ENCODE peak calls at places on chromosome 6, in seven cellular contexts. One of them, this sample, is unnamed.

GRCh38 chr6:129920103-129920798 is 59.1 kb upstream of the TMEM244 start:
- DNase-seq in AG04450: no peak
- DNase-seq in right cardiac atrium: no peak
- DNase-seq in mammary epithelial cell: no peak
- DNase-seq in CD4-positive, alpha-beta memory T cell: no peak
- DNase-seq in heart right ventricle: no peak
- DNase-seq in OCI-LY7: no peak
- DNase-seq in this sample: no peak

GRCh38 chr6:91278416-91278815 is 691.5 kb upstream of the MAP3K7 start:
- DNase-seq in AG04450: no peak
- DNase-seq in right cardiac atrium: no peak
- DNase-seq in mammary epithelial cell: no peak
- DNase-seq in CD4-positive, alpha-beta memory T cell: no peak
- DNase-seq in heart right ventricle: no peak
- DNase-seq in OCI-LY7: no peak
- DNase-seq in this sample: no peak

GRCh38 chr6:68777956-68778355 is 142.9 kb downstream of the ADGRB3 start:
- DNase-seq in AG04450: no peak
- DNase-seq in right cardiac atrium: no peak
- DNase-seq in mammary epithelial cell: no peak
- DNase-seq in CD4-positive, alpha-beta memory T cell: no peak
- DNase-seq in heart right ventricle: no peak
- DNase-seq in OCI-LY7: no peak
- DNase-seq in this sample: no peak

GRCh38 chr6:99545442-99545841 is 23.0 kb downstream of the CCNC start:
- DNase-seq in AG04450: no peak
- DNase-seq in right cardiac atrium: no peak
- DNase-seq in mammary epithelial cell: no peak
- DNase-seq in CD4-positive, alpha-beta memory T cell: no peak
- DNase-seq in heart right ventricle: no peak
- DNase-seq in OCI-LY7: no peak
- DNase-seq in this sample: no peak

GRCh38 chr6:111716325-111716724 is 110.6 kb upstream of the TRAF3IP2 start:
- DNase-seq in AG04450: no peak
- DNase-seq in right cardiac atrium: no peak
- DNase-seq in mammary epithelial cell: no peak
- DNase-seq in CD4-positive, alpha-beta memory T cell: no peak
- DNase-seq in heart right ventricle: no peak
- DNase-seq in OCI-LY7: no peak
- DNase-seq in this sample: no peak

GRCh38 chr6:139334791-139335446 is 39.5 kb downstream of the CITED2 start:
- DNase-seq in AG04450: peak; percentile 71
- DNase-seq in right cardiac atrium: no peak
- DNase-seq in mammary epithelial cell: peak; percentile 87
- DNase-seq in CD4-positive, alpha-beta memory T cell: no peak
- DNase-seq in heart right ventricle: no peak
- DNase-seq in OCI-LY7: no peak
- DNase-seq in this sample: no peak

GRCh38 chr6:117906905-117907599 is at the start of gene SLC35F1:
- DNase-seq in AG04450: no peak
- DNase-seq in right cardiac atrium: peak; percentile 73
- DNase-seq in mammary epithelial cell: peak; percentile 25
- DNase-seq in CD4-positive, alpha-beta memory T cell: peak; percentile 9
- DNase-seq in heart right ventricle: peak; percentile 19
- DNase-seq in OCI-LY7: no peak
- DNase-seq in this sample: no peak

GRCh38 chr6:20292905-20293304 is 80.6 kb upstream of the MBOAT1 start:
- DNase-seq in AG04450: no peak
- DNase-seq in right cardiac atrium: no peak
- DNase-seq in mammary epithelial cell: no peak
- DNase-seq in CD4-positive, alpha-beta memory T cell: no peak
- DNase-seq in heart right ventricle: no peak
- DNase-seq in OCI-LY7: no peak
- DNase-seq in this sample: no peak

GRCh38 chr6:41687501-41688175 is 47.8 kb downstream of the TFEB start:
- DNase-seq in AG04450: no peak
- DNase-seq in right cardiac atrium: no peak
- DNase-seq in mammary epithelial cell: no peak
- DNase-seq in CD4-positive, alpha-beta memory T cell: no peak
- DNase-seq in heart right ventricle: no peak
- DNase-seq in OCI-LY7: no peak
- DNase-seq in this sample: no peak

GRCh38 chr6:158818580-158819212 is 472 bp downstream of the EZR start:
- DNase-seq in AG04450: no peak
- DNase-seq in right cardiac atrium: peak; percentile 87
- DNase-seq in mammary epithelial cell: peak; percentile 63
- DNase-seq in CD4-positive, alpha-beta memory T cell: peak; percentile 74
- DNase-seq in heart right ventricle: peak; percentile 66
- DNase-seq in OCI-LY7: peak; percentile 80
- DNase-seq in this sample: no peak

GRCh38 chr6:30260036-30260504 is 46.9 kb upstream of the TRIM26 start:
- DNase-seq in AG04450: no peak
- DNase-seq in right cardiac atrium: peak; percentile 60
- DNase-seq in mammary epithelial cell: no peak
- DNase-seq in CD4-positive, alpha-beta memory T cell: peak; percentile 18
- DNase-seq in heart right ventricle: peak; percentile 13
- DNase-seq in OCI-LY7: no peak
- DNase-seq in this sample: no peak

GRCh38 chr6:30044630-30045029 is 16.4 kb upstream of the POLR1H start:
- DNase-seq in AG04450: no peak
- DNase-seq in right cardiac atrium: no peak
- DNase-seq in mammary epithelial cell: peak; percentile 40
- DNase-seq in CD4-positive, alpha-beta memory T cell: no peak
- DNase-seq in heart right ventricle: no peak
- DNase-seq in OCI-LY7: no peak
- DNase-seq in this sample: no peak

GRCh38 chr6:27684264-27685211 is 211.6 kb upstream of the ZNF184 start:
- DNase-seq in AG04450: no peak
- DNase-seq in right cardiac atrium: no peak
- DNase-seq in mammary epithelial cell: peak; percentile 92
- DNase-seq in CD4-positive, alpha-beta memory T cell: peak; percentile 48
- DNase-seq in heart right ventricle: no peak
- DNase-seq in OCI-LY7: peak; percentile 28
- DNase-seq in this sample: no peak

GRCh38 chr6:13453771-13454251 is 33.6 kb downstream of the GFOD1 start:
- DNase-seq in AG04450: no peak
- DNase-seq in right cardiac atrium: no peak
- DNase-seq in mammary epithelial cell: peak; percentile 89
- DNase-seq in CD4-positive, alpha-beta memory T cell: no peak
- DNase-seq in heart right ventricle: no peak
- DNase-seq in OCI-LY7: no peak
- DNase-seq in this sample: no peak

GRCh38 chr6:2478200-2478599 is 232.8 kb upstream of the GMDS start:
- DNase-seq in AG04450: no peak
- DNase-seq in right cardiac atrium: peak; percentile 69
- DNase-seq in mammary epithelial cell: no peak
- DNase-seq in CD4-positive, alpha-beta memory T cell: no peak
- DNase-seq in heart right ventricle: no peak
- DNase-seq in OCI-LY7: no peak
- DNase-seq in this sample: no peak

GRCh38 chr6:85496856-85497255 is 47.0 kb downstream of the NT5E start:
- DNase-seq in AG04450: no peak
- DNase-seq in right cardiac atrium: no peak
- DNase-seq in mammary epithelial cell: no peak
- DNase-seq in CD4-positive, alpha-beta memory T cell: no peak
- DNase-seq in heart right ventricle: no peak
- DNase-seq in OCI-LY7: no peak
- DNase-seq in this sample: no peak

GRCh38 chr6:138240476-138241245 is 22.4 kb upstream of the PBOV1 start:
- DNase-seq in AG04450: no peak
- DNase-seq in right cardiac atrium: no peak
- DNase-seq in mammary epithelial cell: no peak
- DNase-seq in CD4-positive, alpha-beta memory T cell: no peak
- DNase-seq in heart right ventricle: no peak
- DNase-seq in OCI-LY7: no peak
- DNase-seq in this sample: no peak

GRCh38 chr6:31368461-31368860 is 11.5 kb upstream of the HLA-B start:
- DNase-seq in AG04450: no peak
- DNase-seq in right cardiac atrium: no peak
- DNase-seq in mammary epithelial cell: peak; percentile 27
- DNase-seq in CD4-positive, alpha-beta memory T cell: no peak
- DNase-seq in heart right ventricle: no peak
- DNase-seq in OCI-LY7: no peak
- DNase-seq in this sample: no peak

GRCh38 chr6:143061597-143062385 is 1.1 kb downstream of the AIG1 start:
- DNase-seq in AG04450: no peak
- DNase-seq in right cardiac atrium: no peak
- DNase-seq in mammary epithelial cell: no peak
- DNase-seq in CD4-positive, alpha-beta memory T cell: no peak
- DNase-seq in heart right ventricle: no peak
- DNase-seq in OCI-LY7: no peak
- DNase-seq in this sample: no peak
- H3K4me3 ChIP-seq in AG04450: peak overlapping the region; percentile 89
- H3K4me3 ChIP-seq in right cardiac atrium: peak overlapping the region; percentile 88
- H3K4me3 ChIP-seq in mammary epithelial cell: peak overlapping the region; percentile 74
- H3K4me3 ChIP-seq in CD4-positive, alpha-beta memory T cell: no peak overlapping the region
- H3K4me3 ChIP-seq in heart right ventricle: peak overlapping the region; percentile 80
- H3K4me3 ChIP-seq in OCI-LY7: peak overlapping the region; percentile 70
- H3K4me3 ChIP-seq in this sample: no peak overlapping the region

DNA sequence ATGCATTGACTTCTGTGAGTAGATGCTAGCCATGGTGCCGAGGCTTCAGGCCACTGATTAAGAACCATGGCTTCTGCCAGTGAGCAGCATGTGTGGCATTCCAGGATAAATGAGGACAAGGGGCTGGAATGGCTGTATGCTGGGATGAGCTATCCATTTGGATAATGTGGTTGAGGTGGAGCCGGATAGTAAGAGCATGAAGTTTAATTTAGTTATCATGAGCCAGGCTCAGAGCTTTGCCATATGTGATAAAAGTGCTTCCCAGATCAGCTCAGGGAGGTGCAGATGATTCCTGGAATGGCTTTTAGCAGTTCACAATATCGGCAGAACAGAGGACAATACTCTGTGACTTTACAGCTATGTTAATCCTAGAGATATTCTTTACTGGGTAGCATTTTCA is 34.6 kb upstream of the RNF8 start:
- DNase-seq in AG04450: no peak
- DNase-seq in right cardiac atrium: no peak
- DNase-seq in mammary epithelial cell: no peak
- DNase-seq in CD4-positive, alpha-beta memory T cell: no peak
- DNase-seq in heart right ventricle: no peak
- DNase-seq in OCI-LY7: no peak
- DNase-seq in this sample: no peak
- H3K27ac ChIP-seq in AG04450: no peak overlapping the region
- H3K27ac ChIP-seq in right cardiac atrium: peak overlapping the region; percentile 0
- H3K27ac ChIP-seq in mammary epithelial cell: no peak overlapping the region
- H3K27ac ChIP-seq in CD4-positive, alpha-beta memory T cell: no peak overlapping the region
- H3K27ac ChIP-seq in heart right ventricle: peak overlapping the region; percentile 23
- H3K27ac ChIP-seq in OCI-LY7: no peak overlapping the region
- H3K27ac ChIP-seq in this sample: no peak overlapping the region

DNA sequence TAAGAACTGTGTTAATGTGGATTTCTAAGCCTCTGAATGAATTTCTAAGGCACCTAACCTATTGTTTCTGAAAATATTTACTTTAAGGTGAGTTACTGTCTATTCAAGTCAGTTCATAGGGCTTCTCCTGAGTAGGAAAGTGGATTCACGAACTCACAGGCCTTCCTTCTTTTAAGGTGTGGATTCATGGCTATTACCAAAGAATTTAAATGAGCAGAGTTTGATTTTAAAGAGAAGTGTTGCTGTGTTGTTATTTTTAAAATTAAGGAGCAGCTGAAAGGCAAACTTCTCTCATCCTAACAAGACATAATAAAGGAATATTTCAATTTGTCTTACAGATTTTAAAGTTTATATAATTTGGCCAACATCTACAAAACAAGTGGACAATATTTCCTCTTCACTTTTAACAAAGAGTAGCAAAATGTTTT is 436 bp upstream of the TSPYL4 start:
- DNase-seq in AG04450: no peak
- DNase-seq in right cardiac atrium: no peak
- DNase-seq in mammary epithelial cell: no peak
- DNase-seq in CD4-positive, alpha-beta memory T cell: no peak
- DNase-seq in heart right ventricle: no peak
- DNase-seq in OCI-LY7: no peak
- DNase-seq in this sample: no peak
- H3K4me3 ChIP-seq in AG04450: peak overlapping the region; percentile 97
- H3K4me3 ChIP-seq in right cardiac atrium: peak overlapping the region; percentile 94
- H3K4me3 ChIP-seq in mammary epithelial cell: peak overlapping the region; percentile 91
- H3K4me3 ChIP-seq in CD4-positive, alpha-beta memory T cell: peak overlapping the region; percentile 31
- H3K4me3 ChIP-seq in heart right ventricle: peak overlapping the region; percentile 95
- H3K4me3 ChIP-seq in OCI-LY7: peak overlapping the region; percentile 77
- H3K4me3 ChIP-seq in this sample: peak overlapping the region; percentile 85

DNA sequence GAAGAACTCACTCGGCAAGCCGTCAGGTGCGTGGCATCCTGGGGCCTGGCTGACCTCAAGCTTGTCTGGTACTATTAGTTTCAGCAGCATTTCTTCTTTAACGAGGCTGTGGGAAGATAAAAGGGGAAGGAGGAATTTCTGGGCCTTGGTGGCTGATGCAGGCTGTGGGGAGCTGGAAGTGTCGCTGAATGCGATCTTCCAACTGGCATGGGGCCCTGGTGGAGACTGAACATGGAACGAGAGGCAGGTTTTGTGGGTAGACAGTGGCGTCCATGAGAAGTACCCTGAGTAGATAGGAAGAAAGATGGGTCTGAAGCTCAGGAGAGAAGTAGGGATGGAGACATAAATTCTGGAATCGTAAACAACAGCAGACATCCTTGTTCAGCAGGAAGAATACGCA is 23.9 kb downstream of the ERMARD start:
- DNase-seq in AG04450: no peak
- DNase-seq in right cardiac atrium: no peak
- DNase-seq in mammary epithelial cell: no peak
- DNase-seq in CD4-positive, alpha-beta memory T cell: no peak
- DNase-seq in heart right ventricle: no peak
- DNase-seq in OCI-LY7: no peak
- DNase-seq in this sample: no peak
- H3K27ac ChIP-seq in AG04450: no peak overlapping the region
- H3K27ac ChIP-seq in right cardiac atrium: no peak overlapping the region
- H3K27ac ChIP-seq in mammary epithelial cell: no peak overlapping the region
- H3K27ac ChIP-seq in CD4-positive, alpha-beta memory T cell: no peak overlapping the region
- H3K27ac ChIP-seq in heart right ventricle: no peak overlapping the region
- H3K27ac ChIP-seq in OCI-LY7: no peak overlapping the region
- H3K27ac ChIP-seq in this sample: no peak overlapping the region

DNA sequence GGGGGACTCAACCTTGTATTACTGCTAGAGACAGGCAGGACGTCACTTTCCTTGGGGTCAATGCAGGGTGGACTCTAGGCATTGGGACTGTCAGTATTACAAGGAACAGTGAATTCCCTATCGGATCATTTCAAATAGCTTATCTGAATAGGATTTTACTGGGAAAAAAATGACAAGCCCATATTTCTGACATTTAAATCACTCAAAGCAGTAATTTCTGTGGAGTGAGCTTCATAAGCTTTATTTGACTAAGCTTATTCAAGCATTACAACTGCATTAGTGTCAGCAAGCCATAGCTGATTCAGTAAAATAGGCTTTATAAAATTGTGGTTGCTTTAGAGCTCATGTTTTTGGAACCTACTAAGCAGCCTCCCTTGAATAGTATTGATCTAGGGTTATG is 44.3 kb downstream of the TRDN start:
- DNase-seq in AG04450: no peak
- DNase-seq in right cardiac atrium: no peak
- DNase-seq in mammary epithelial cell: no peak
- DNase-seq in CD4-positive, alpha-beta memory T cell: no peak
- DNase-seq in heart right ventricle: no peak
- DNase-seq in OCI-LY7: no peak
- DNase-seq in this sample: no peak
- H3K4me3 ChIP-seq in AG04450: no peak overlapping the region
- H3K4me3 ChIP-seq in right cardiac atrium: no peak overlapping the region
- H3K4me3 ChIP-seq in mammary epithelial cell: no peak overlapping the region
- H3K4me3 ChIP-seq in CD4-positive, alpha-beta memory T cell: no peak overlapping the region
- H3K4me3 ChIP-seq in heart right ventricle: no peak overlapping the region
- H3K4me3 ChIP-seq in OCI-LY7: no peak overlapping the region
- H3K4me3 ChIP-seq in this sample: no peak overlapping the region

GRCh38 chr6:17167327-17167979 is 65.6 kb downstream of the STMND1 start:
- DNase-seq in AG04450: no peak
- DNase-seq in right cardiac atrium: peak; percentile 65
- DNase-seq in mammary epithelial cell: peak; percentile 61
- DNase-seq in CD4-positive, alpha-beta memory T cell: no peak
- DNase-seq in heart right ventricle: peak; percentile 34
- DNase-seq in OCI-LY7: no peak
- DNase-seq in this sample: no peak
- H3K27ac ChIP-seq in AG04450: no peak overlapping the region
- H3K27ac ChIP-seq in right cardiac atrium: peak overlapping the region; percentile 23
- H3K27ac ChIP-seq in mammary epithelial cell: no peak overlapping the region
- H3K27ac ChIP-seq in CD4-positive, alpha-beta memory T cell: no peak overlapping the region
- H3K27ac ChIP-seq in heart right ventricle: peak overlapping the region; percentile 48
- H3K27ac ChIP-seq in OCI-LY7: no peak overlapping the region
- H3K27ac ChIP-seq in this sample: no peak overlapping the region

This sample was measured in SK-N-MC.